ENCODE peak calls at places on chromosomes 3 and 15, in five cellular contexts. K, A, L, N and Z are unnamed samples.

GRCh38 chr15:67548862-67549651 is 6.6 kb downstream of the MAP2K5 start:
- DNase-seq in A (no peak), K (no peak), L (no peak), N (peak), Z (no peak)

GRCh38 chr3:5078151-5078550 is 43.9 kb upstream of the ARL8B start:
- DNase-seq in A (no peak), K (peak), N (no peak), L (no peak), Z (no peak)

GRCh38 chr15:100988297-100988696 is 69.1 kb downstream of the LRRK1 start:
- DNase-seq in L (no peak), K (no peak), N (no peak), A (no peak), Z (no peak)

GRCh38 chr15:79881668-79882067 is 15.1 kb downstream of the MTHFS start:
- DNase-seq in N (no peak), A (no peak), L (no peak), K (no peak), Z (no peak)

GRCh38 chr3:107184375-107184774 is 192.9 kb upstream of the CCDC54 start:
- DNase-seq in K (no peak), N (no peak), A (no peak), L (no peak), Z (no peak)

GRCh38 chr3:10551821-10552630 is 46.6 kb upstream of the ATP2B2 start:
- DNase-seq in L (no peak), A (peak), K (no peak), N (no peak), Z (peak)

GRCh38 chr3:187183210-187183862 is 13.9 kb upstream of the RTP1 start:
- DNase-seq in A (no peak), N (no peak), L (no peak), K (peak), Z (no peak)

GRCh38 chr3:49805367-49805782 is 2.3 kb downstream of the INKA1 start:
- DNase-seq in N (no peak), A (peak), L (no peak), K (no peak), Z (no peak)

GRCh38 chr15:101618861-101619614 is 33.1 kb downstream of the TM2D3 start:
- DNase-seq in A (no peak), N (no peak), L (no peak), K (no peak), Z (peak)

GRCh38 chr15:78049691-78050440 is 27.6 kb downstream of the TBC1D2B start:
- DNase-seq in K (no peak), A (no peak), L (peak), N (no peak), Z (peak)

GRCh38 chr15:39728844-39729243 is 53.8 kb downstream of the FSIP1 start:
- DNase-seq in K (no peak), A (no peak), L (no peak), N (no peak), Z (no peak)